ENCODE peak calls at places on chromosome 4, in six cellular contexts. W is fibroblast of lung, H is stomach, S is aorta, D is right cardiac atrium, Q is transverse colon. A is an unnamed sample. For H3K9me3, the result is how much of the 10 kb centered on the place peaks cover.

GRCh38 chr4:123113193-123113592 is 190.8 kb upstream of the NUDT6 start:
- DNase-seq in W (no peak), H (no peak), S (no peak), D (no peak), Q (no peak), A (no peak)

GRCh38 chr4:6695660-6696581 is 2.2 kb downstream of the S100P start:
- DNase-seq in W (no peak), H (peak), S (peak), D (no peak), Q (peak), A (peak)

GRCh38 chr4:10161840-10162239 is 45.2 kb upstream of the WDR1 start:
- DNase-seq in W (no peak), H (no peak), S (no peak), D (no peak), Q (no peak), A (no peak)

GRCh38 chr4:173371292-173372192 is 788 bp downstream of the SAP30 start:
- DNase-seq in W (peak), H (peak), S (peak), D (peak), Q (peak), A (peak)

GRCh38 chr4:55458611-55459010 is 62.9 kb downstream of the TMEM165 start:
- DNase-seq in W (no peak), H (no peak), S (no peak), D (no peak), Q (no peak), A (no peak)

GRCh38 chr4:72969957-72970356 is 99.6 kb downstream of the COX18 start:
- DNase-seq in W (peak), H (no peak), S (no peak), D (peak), Q (no peak), A (no peak)

GRCh38 chr4:169030575-169030982 is 20.5 kb upstream of the CBR4 start:
- DNase-seq in W (peak), H (no peak), S (no peak), D (no peak), Q (no peak), A (no peak)

GRCh38 chr4:112881842-112882241 is 167.6 kb upstream of the ANK2 start:
- DNase-seq in W (no peak), H (no peak), S (no peak), D (peak), Q (no peak), A (no peak)

GRCh38 chr4:3530663-3531254 is 1.5 kb downstream of the LRPAP1 start:
- DNase-seq in W (no peak), H (no peak), S (peak), D (no peak), Q (no peak), A (no peak)

GRCh38 chr4:40241936-40242590 is 45.2 kb downstream of the RHOH start:
- DNase-seq in W (no peak), H (no peak), S (no peak), D (no peak), Q (no peak), A (no peak)

GRCh38 chr4:66028668-66029067 is 358.4 kb upstream of the EPHA5 start:
- DNase-seq in W (no peak), H (no peak), S (no peak), D (no peak), Q (no peak), A (no peak)

GRCh38 chr4:168817418-168817817 is 192.6 kb downstream of the CBR4 start:
- DNase-seq in W (peak), H (no peak), S (no peak), D (no peak), Q (no peak), A (no peak)

GRCh38 chr4:6395466-6396228 is 76.8 kb downstream of the PPP2R2C start:
- DNase-seq in W (no peak), H (no peak), S (no peak), D (no peak), Q (no peak), A (no peak)

GRCh38 chr4:17276821-17277220 is 235.1 kb downstream of the QDPR start:
- DNase-seq in W (peak), H (no peak), S (peak), D (peak), Q (no peak), A (no peak)

GRCh38 chr4:15885422-15885821 is 53.1 kb downstream of the FGFBP1 start:
- DNase-seq in W (no peak), H (no peak), S (no peak), D (no peak), Q (no peak), A (no peak)

GRCh38 chr4:2607107-2607506 is 70.7 kb downstream of the FAM193A start:
- DNase-seq in W (no peak), H (no peak), S (no peak), D (no peak), Q (no peak), A (no peak)

GRCh38 chr4:76626686-76627465 is 191.8 kb downstream of the SHROOM3 start:
- DNase-seq in W (peak), H (no peak), S (no peak), D (no peak), Q (no peak), A (no peak)

GRCh38 chr4:89737888-89738287 is 99.1 kb downstream of the SNCA start:
- DNase-seq in W (peak), H (no peak), S (no peak), D (no peak), Q (no peak), A (no peak)

GRCh38 chr4:132955146-132955545 is 193.9 kb upstream of the PCDH10 start:
- DNase-seq in W (no peak), H (no peak), S (no peak), D (no peak), Q (no peak), A (no peak)

GRCh38 chr4:73311428-73311827 is 52.8 kb upstream of the ANKRD17 start:
- DNase-seq in W (peak), H (no peak), S (no peak), D (no peak), Q (no peak), A (no peak)

GRCh38 chr4:149713031-149713430 is 102.6 kb downstream of the IQCM start:
- DNase-seq in W (no peak), H (no peak), S (no peak), D (peak), Q (no peak), A (no peak)

GRCh38 chr4:122633211-122633610 is 12.3 kb upstream of the IL21 start:
- DNase-seq in W (peak), H (no peak), S (no peak), D (no peak), Q (no peak), A (no peak)

GRCh38 chr4:113739197-113739596 is 22.3 kb downstream of the CAMK2D start:
- DNase-seq in W (no peak), H (no peak), S (no peak), D (no peak), Q (no peak), A (no peak)

GRCh38 chr4:169557061-169557636 is 55.2 kb downstream of the NEK1 start:
- DNase-seq in W (peak), H (no peak), S (no peak), D (no peak), Q (no peak), A (no peak)

GRCh38 chr4:55372259-55372658 is 23.5 kb upstream of the TMEM165 start:
- DNase-seq in W (no peak), H (no peak), S (no peak), D (no peak), Q (no peak), A (no peak)

GRCh38 chr4:183321079-183321478 is 1.0 kb upstream of the CLDN22 start:
- DNase-seq in W (no peak), H (no peak), S (no peak), D (no peak), Q (no peak), A (no peak)

GRCh38 chr4:150385606-150386005 is 196.3 kb upstream of the MAB21L2 start:
- DNase-seq in W (peak), H (no peak), S (no peak), D (peak), Q (no peak), A (no peak)

GRCh38 chr4:89514811-89515210 is 207.2 kb upstream of the GPRIN3 start:
- DNase-seq in W (no peak), H (no peak), S (no peak), D (no peak), Q (no peak), A (no peak)

GRCh38 chr4:11625206-11625605 is 196.5 kb upstream of the HS3ST1 start:
- DNase-seq in W (no peak), H (no peak), S (no peak), D (peak), Q (no peak), A (no peak)

GRCh38 chr4:11623726-11624037 is 195.0 kb upstream of the HS3ST1 start:
- DNase-seq in W (peak), H (peak), S (no peak), D (peak), Q (peak), A (no peak)

GRCh38 chr4:11624370-11624769 is 195.7 kb upstream of the HS3ST1 start:
- DNase-seq in W (no peak), H (no peak), S (no peak), D (no peak), Q (no peak), A (no peak)

GRCh38 chr4:11626046-11626445 is 197.4 kb upstream of the HS3ST1 start:
- DNase-seq in W (no peak), H (no peak), S (no peak), D (no peak), Q (no peak), A (no peak)

DNA sequence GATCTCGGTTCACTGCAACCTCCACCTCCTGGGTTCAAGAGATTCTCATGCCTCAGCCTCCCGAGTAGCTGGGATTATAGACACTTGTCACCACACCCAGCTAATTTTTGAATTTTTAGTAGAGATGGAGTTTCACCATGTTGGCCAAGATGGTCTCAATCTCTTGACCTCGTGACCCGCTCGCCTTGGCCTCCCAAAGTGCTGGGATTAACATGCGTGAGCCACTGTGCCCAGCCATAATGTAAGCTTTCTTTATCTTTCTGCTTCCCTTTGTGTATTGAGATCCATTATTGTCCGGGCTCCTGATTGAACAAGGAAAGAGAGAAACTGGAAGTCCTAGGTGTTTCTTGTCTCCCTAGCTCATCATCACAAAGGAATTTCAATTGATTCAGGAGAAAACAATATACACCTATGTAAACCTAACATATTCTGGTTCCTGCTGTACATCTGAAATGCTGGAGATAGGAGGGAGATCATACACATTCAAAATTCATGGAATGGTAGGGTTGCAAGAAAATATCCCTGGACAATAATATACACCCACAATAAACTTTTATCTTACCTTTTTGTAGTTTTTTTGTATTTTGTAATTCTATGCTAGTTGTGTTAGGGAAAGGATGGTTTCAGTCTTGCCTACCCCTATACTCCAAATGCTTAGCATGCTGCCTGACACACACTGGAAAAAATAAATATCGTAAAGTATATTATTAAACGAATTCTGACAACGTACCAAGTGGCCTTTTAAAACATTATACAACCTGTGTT is 194.4 kb upstream of the HS3ST1 start:
- DNase-seq in W (no peak), H (no peak), S (no peak), D (no peak), Q (no peak), A (no peak)
- H3K9me3 ChIP-seq in W (under half), H (under half), S (under half), D (under half), Q (under half), A (under half)

DNA sequence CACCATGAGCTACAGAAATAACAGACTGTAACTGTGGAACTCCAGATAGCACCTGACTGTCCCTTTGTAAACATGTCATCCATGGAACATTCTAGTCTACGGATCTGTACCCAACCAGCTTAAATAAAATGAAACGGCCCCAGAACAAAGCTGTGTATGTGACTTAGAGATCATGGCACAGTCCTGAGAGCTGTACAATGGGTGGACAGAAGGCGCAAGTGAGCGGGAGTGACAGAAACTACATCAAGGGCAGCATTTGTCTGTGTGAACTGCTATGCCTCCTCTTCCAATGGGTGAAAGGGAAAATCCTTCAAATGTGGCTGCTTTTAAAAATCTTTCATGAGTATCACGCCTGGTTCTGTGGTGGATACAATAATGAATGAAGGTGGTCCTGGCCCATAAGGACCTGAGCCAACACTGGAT is 72.5 kb downstream of the FAT1 start:
- DNase-seq in W (no peak), H (no peak), S (no peak), D (no peak), Q (no peak), A (no peak)
- H3K4me3 ChIP-seq in W (no peak), H (peak), S (peak), D (peak), Q (no peak), A (peak)

GRCh38 chr4:152083348-152083747 is 322.5 kb upstream of the GATB start:
- DNase-seq in W (no peak), H (no peak), S (no peak), D (no peak), Q (no peak), A (no peak)
- H3K9me3 ChIP-seq in W (under half), H (under half), S (under half), D (under half), Q (under half), A (under half)

GRCh38 chr4:98659741-98660507 is 1.5 kb upstream of the TSPAN5 start:
- DNase-seq in W (no peak), H (no peak), S (no peak), D (no peak), Q (no peak), A (no peak)
- H3K4me3 ChIP-seq in W (peak), H (peak), S (no peak), D (no peak), Q (no peak), A (peak)

DNA sequence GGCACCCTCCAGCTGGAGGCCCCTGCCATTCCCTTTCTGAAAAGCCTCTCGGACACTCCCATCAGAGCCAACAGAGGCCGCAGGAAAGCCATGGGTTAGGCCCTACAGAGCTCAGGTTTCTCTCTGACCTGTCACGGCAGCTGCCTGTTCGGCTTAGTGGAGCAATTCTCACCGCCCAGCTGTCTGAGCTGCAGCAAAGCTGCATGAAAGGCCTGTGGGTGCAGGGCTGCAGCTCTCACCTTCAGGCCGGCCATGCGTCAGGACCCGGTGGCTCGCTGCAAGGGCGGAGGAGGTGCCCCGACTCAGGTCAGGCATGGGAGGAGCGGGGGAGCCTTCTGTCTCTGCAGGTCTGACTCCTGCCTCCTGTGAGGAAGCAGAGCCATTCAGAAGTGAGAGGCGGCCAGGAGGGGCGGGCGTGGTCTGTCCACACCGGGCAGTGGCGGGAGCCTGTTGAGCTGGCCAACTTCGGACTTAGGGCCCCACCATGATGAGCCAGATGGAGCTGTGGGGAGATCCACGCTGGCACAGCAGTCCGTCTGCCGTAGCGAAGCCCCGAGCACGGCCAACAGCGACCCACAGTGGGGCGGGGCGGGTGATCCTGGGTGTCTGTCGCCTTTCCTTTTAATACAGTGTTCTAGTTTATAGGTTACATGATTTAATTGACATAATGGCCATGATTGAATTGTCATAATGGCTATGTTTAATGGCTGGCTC is 23.4 kb downstream of the PDE6B start:
- DNase-seq in W (no peak), H (no peak), S (no peak), D (no peak), Q (no peak), A (no peak)
- H3K9me3 ChIP-seq in W (under half), H (under half), S (under half), D (under half), Q (under half), A (under half)

GRCh38 chr4:142405021-142405991 is 440.8 kb downstream of the INPP4B start:
- DNase-seq in W (peak), H (peak), S (peak), D (peak), Q (peak), A (peak)

GRCh38 chr4:142402156-142402555 is 443.9 kb downstream of the INPP4B start:
- DNase-seq in W (peak), H (no peak), S (no peak), D (no peak), Q (no peak), A (no peak)

GRCh38 chr4:142404191-142404611 is 441.9 kb downstream of the INPP4B start:
- DNase-seq in W (peak), H (no peak), S (peak), D (peak), Q (no peak), A (peak)

GRCh38 chr4:142406051-142406549 is 440.0 kb downstream of the INPP4B start:
- DNase-seq in W (peak), H (no peak), S (no peak), D (no peak), Q (no peak), A (no peak)

GRCh38 chr4:142402925-142403324 is 443.2 kb downstream of the INPP4B start:
- DNase-seq in W (peak), H (no peak), S (no peak), D (no peak), Q (no peak), A (no peak)
- H3K4me3 ChIP-seq in W (no peak), H (no peak), S (no peak), D (no peak), Q (no peak), A (no peak)

GRCh38 chr4:107586321-107586720 is 133.7 kb downstream of the PAPSS1 start:
- DNase-seq in W (no peak), H (no peak), S (no peak), D (no peak), Q (no peak), A (no peak)
- H3K9me3 ChIP-seq in W (under half), H (under half), S (under half), D (under half), Q (under half), A (under half)

GRCh38 chr4:107210450-107211239 is 174.5 kb upstream of the DKK2 start:
- DNase-seq in W (peak), H (no peak), S (peak), D (peak), Q (no peak), A (no peak)
- H3K4me3 ChIP-seq in W (peak), H (no peak), S (peak), D (peak), Q (peak), A (peak)

A was measured in suprapubic skin.